ENCODE peak calls at places on chromosomes 2 and 18, in four cellular contexts. P, O, R and Z are unnamed samples.

GRCh38 chr2:129058981-129059380 is 740.3 kb upstream of the HS6ST1 start:
- DNase-seq in P (no peak), O (no peak), R (no peak), Z (no peak)

GRCh38 chr2:100246163-100247145 is 75.8 kb downstream of the LONRF2 start:
- DNase-seq in P (no peak), O (no peak), R (no peak), Z (no peak)

GRCh38 chr2:152583512-152584188 is 133.6 kb downstream of the PRPF40A start:
- DNase-seq in P (no peak), O (no peak), R (no peak), Z (no peak)

GRCh38 chr2:30422437-30422805 is 24.6 kb upstream of the LCLAT1 start:
- DNase-seq in P (no peak), O (peak; percentile 31), R (peak; percentile 42), Z (peak; percentile 29)

GRCh38 chr2:237191693-237192076 is 106.0 kb downstream of the COPS8 start:
- DNase-seq in P (no peak), O (no peak), R (no peak), Z (no peak)

GRCh38 chr2:66717491-66717890 is 282.6 kb downstream of the MEIS1 start:
- DNase-seq in P (no peak), O (no peak), R (peak; percentile 71), Z (no peak)

GRCh38 chr2:217593732-217594131 is 409.1 kb downstream of the TNS1 start:
- DNase-seq in P (no peak), O (no peak), R (no peak), Z (no peak)

GRCh38 chr2:200944467-200945394 is 18.7 kb downstream of the ORC2 start:
- DNase-seq in P (no peak), O (no peak), R (peak; percentile 94), Z (no peak)

GRCh38 chr2:121076501-121076820 is 208.5 kb downstream of the TFCP2L1 start:
- DNase-seq in P (no peak), O (no peak), R (no peak), Z (no peak)

GRCh38 chr18:24342347-24342746 is 55.3 kb downstream of the OSBPL1A start:
- DNase-seq in P (no peak), O (no peak), R (peak; percentile 83), Z (no peak)

GRCh38 chr2:97951155-97951670 is 44.5 kb downstream of the TMEM131 start:
- DNase-seq in P (no peak), O (no peak), R (peak; percentile 9), Z (no peak)

GRCh38 chr18:41456791-41457190 is 498.2 kb upstream of the PIK3C3 start:
- DNase-seq in P (no peak), O (no peak), R (no peak), Z (no peak)

GRCh38 chr2:54504866-54505265 is 48.7 kb downstream of the SPTBN1 start:
- DNase-seq in P (no peak), O (no peak), R (peak; percentile 15), Z (no peak)

GRCh38 chr18:49247786-49248185 is 212.7 kb downstream of the DYM start:
- DNase-seq in P (no peak), O (no peak), R (peak; percentile 25), Z (no peak)

GRCh38 chr2:99692785-99693184 is 203.0 kb upstream of the REV1 start:
- DNase-seq in P (no peak), O (no peak), R (no peak), Z (no peak)

GRCh38 chr2:8009010-8009597 is 672.8 kb upstream of the ID2 start:
- DNase-seq in P (no peak), O (no peak), R (peak; percentile 42), Z (no peak)

GRCh38 chr2:122206101-122206500 is 450.6 kb downstream of the TSN start:
- DNase-seq in P (no peak), O (no peak), R (no peak), Z (no peak)

GRCh38 chr2:50491541-50492114 is 540.3 kb downstream of the NRXN1 start:
- DNase-seq in P (no peak), O (no peak), R (peak; percentile 44), Z (no peak)

GRCh38 chr2:233093721-233094120 is 33.6 kb downstream of the INPP5D start:
- DNase-seq in P (peak; percentile 16), O (no peak), R (no peak), Z (no peak)

GRCh38 chr18:79640875-79641274 is 38.7 kb upstream of the CTDP1 start:
- DNase-seq in P (no peak), O (no peak), R (no peak), Z (no peak)

GRCh38 chr18:79637181-79637920 is 42.3 kb upstream of the CTDP1 start:
- DNase-seq in P (no peak), O (no peak), R (no peak), Z (no peak)

GRCh38 chr18:79639072-79639829 is 40.4 kb upstream of the CTDP1 start:
- DNase-seq in P (no peak), O (no peak), R (no peak), Z (no peak)

GRCh38 chr18:79640064-79640672 is 39.4 kb upstream of the CTDP1 start:
- DNase-seq in P (no peak), O (no peak), R (no peak), Z (no peak)

GRCh38 chr18:79637921-79638855 is 41.4 kb upstream of the CTDP1 start:
- DNase-seq in P (no peak), O (no peak), R (no peak), Z (no peak)
- H3K4me3 ChIP-seq in P (no peak overlapping the region), O (peak overlapping the region; percentile 3), R (no peak overlapping the region), Z (peak overlapping the region; percentile 11)

GRCh38 chr2:227322530-227323190 is 2.4 kb upstream of the MFF start:
- DNase-seq in P (no peak), O (no peak), R (no peak), Z (no peak)
- H3K9me3 ChIP-seq in P (no peaks in the 10 kb centered on the region), O (no peaks in the 10 kb centered on the region), R (no peaks in the 10 kb centered on the region), Z (peaks cover 5% of the 10 kb centered on the region)

GRCh38 chr2:16011621-16011960 is 71.2 kb downstream of the MYCN start:
- DNase-seq in P (no peak), O (no peak), R (no peak), Z (no peak)

GRCh38 chr2:16013571-16013970 is 73.2 kb downstream of the MYCN start:
- DNase-seq in P (no peak), O (no peak), R (no peak), Z (no peak)

GRCh38 chr2:16012029-16012596 is 71.8 kb downstream of the MYCN start:
- DNase-seq in P (no peak), O (no peak), R (no peak), Z (no peak)

GRCh38 chr2:16014041-16014787 is 73.9 kb downstream of the MYCN start:
- DNase-seq in P (no peak), O (no peak), R (no peak), Z (peak; percentile 40)

DNA sequence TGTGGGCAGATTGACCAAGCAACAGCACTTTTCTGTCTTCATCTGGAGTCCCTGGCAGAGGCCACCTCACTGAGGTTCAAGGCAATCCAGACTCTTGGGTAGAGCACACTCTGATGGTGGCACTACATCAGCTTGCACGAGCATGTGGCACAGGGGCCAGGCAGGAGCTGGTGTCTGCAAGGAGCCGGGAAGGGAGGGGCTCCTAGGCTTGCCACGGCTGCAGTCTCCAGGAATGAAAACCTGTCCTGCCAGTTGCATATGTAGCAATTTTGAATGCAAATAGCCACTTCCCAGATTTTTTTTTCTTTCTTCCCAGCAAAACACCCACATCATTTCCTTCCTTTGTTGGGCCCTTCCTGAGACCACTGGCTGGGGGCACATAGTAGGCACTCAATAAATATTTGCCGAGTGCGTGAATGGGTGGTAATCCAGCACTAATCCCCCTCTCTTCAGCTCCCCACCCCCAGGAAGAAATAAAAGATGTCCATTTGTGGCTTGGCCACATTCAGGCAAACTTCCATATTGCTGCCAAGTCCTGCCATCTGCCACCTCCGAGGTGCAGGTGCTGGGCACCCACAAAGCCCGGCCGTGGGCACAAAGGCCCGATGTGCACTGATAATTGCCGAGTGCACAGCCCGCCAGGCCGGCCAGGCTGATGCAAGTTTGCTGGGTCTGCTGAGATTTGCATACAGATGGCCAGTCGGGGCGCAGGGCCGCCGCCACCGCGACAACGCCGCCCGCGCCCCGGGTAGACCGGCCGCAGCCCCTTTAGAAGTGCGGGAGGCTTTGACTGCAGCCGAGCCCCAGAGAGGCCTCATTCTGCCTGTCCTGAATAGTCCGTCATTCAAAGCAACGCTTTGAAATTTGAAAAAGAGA is 72.5 kb downstream of the MYCN start:
- DNase-seq in P (no peak), O (no peak), R (no peak), Z (no peak)
- H3K27me3 ChIP-seq in P (no peaks in the 10 kb centered on the region), O (no peaks in the 10 kb centered on the region), R (no peaks in the 10 kb centered on the region), Z (peaks cover 70% of the 10 kb centered on the region)

GRCh38 chr2:241149925-241150659 is at the start of gene PPP1R7:
- DNase-seq in P (peak; percentile 98), O (peak; percentile 95), R (peak; percentile 90), Z (peak; percentile 94)

GRCh38 chr2:241147336-241147735 is 1.9 kb downstream of the PASK start:
- DNase-seq in P (no peak), O (no peak), R (no peak), Z (no peak)

GRCh38 chr2:241148891-241149674 is at the start of gene PASK:
- DNase-seq in P (peak; percentile 97), O (peak; percentile 96), R (peak; percentile 92), Z (peak; percentile 93)

GRCh38 chr2:241149675-241149924 is 328 bp upstream of the PASK start:
- DNase-seq in P (no peak), O (peak; percentile 23), R (no peak), Z (no peak)

GRCh38 chr2:241148239-241148638 is 1.0 kb downstream of the PASK start:
- DNase-seq in P (no peak), O (no peak), R (no peak), Z (no peak)
- H3K4me3 ChIP-seq in P (no peak overlapping the region), O (peak overlapping the region; percentile 86), R (no peak overlapping the region), Z (peak overlapping the region; percentile 95)

DNA sequence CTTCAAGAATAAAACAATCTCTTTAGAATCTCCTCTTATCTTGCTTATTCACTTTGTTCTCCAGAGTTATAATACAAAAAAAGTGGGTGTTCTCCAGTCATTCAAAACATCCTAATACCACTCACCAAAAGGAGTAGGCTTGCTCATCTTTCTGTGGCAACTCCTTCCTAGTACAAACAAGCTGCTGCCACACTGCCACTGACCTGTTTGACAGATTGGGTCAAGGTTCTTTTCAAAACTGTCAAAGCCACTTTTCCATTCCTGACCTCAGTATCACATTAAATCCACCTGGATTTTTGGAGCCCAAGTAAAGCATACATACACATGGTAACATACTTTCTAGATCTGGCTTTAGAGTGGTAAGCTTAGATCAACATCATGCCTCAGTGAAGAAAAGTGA is 59.8 kb downstream of the SLC25A12 start:
- DNase-seq in P (no peak), O (no peak), R (no peak), Z (no peak)
- H3K9me3 ChIP-seq in P (no peaks in the 10 kb centered on the region), O (no peaks in the 10 kb centered on the region), R (peaks cover 14% of the 10 kb centered on the region), Z (no peaks in the 10 kb centered on the region)

GRCh38 chr2:38076710-38077430 is 919 bp upstream of the CYP1B1 start:
- DNase-seq in P (peak; percentile 92), O (peak; percentile 67), R (peak; percentile 90), Z (peak; percentile 83)
- H3K27me3 ChIP-seq in P (no peaks in the 10 kb centered on the region), O (no peaks in the 10 kb centered on the region), R (peaks cover 30% of the 10 kb centered on the region), Z (peaks cover 79% of the 10 kb centered on the region)